ENCODE peak calls at places on chromosomes 1 and 21, in nine cellular contexts. S is neural progenitor cell, U is lung, A is WTC11, Y is AG10803, V is RWPE1, C is brain microvascular endothelial cell, Z is lower lobe of right lung, N is foreskin fibroblast. M is an unnamed sample.

GRCh38 chr1:206521002-206521585 is 13.8 kb downstream of the RASSF5 start:
- DNase-seq in Z (no peak), S (no peak), V (no peak), U (no peak), C (no peak), Y (no peak), A (no peak), N (no peak), M (peak)

GRCh38 chr1:214551436-214552173 is at the start of gene PTPN14:
- DNase-seq in C (peak), U (peak), N (peak), Z (peak), A (peak), Y (peak), S (peak), V (peak), M (peak)

GRCh38 chr1:35476099-35476674 is 81.0 kb downstream of the KIAA0319L start:
- DNase-seq in V (no peak), Y (no peak), Z (no peak), A (no peak), S (no peak), C (no peak), U (no peak), N (no peak), M (no peak)

GRCh38 chr1:110130989-110131388 is 18.7 kb downstream of the UBL4B start:
- DNase-seq in Y (no peak), N (no peak), A (no peak), Z (no peak), U (no peak), C (no peak), S (peak), V (no peak), M (no peak)

GRCh38 chr21:14121719-14122118 is 89.0 kb downstream of the LIPI start:
- DNase-seq in S (no peak), C (no peak), U (no peak), V (no peak), Y (no peak), N (no peak), A (no peak), Z (no peak), M (no peak)

GRCh38 chr1:215523128-215523861 is 43.8 kb upstream of the KCTD3 start:
- DNase-seq in U (no peak), C (no peak), Z (no peak), S (no peak), V (no peak), N (peak), A (no peak), Y (peak), M (no peak)

GRCh38 chr1:172745014-172745413 is 86.1 kb downstream of the FASLG start:
- DNase-seq in Y (peak), N (peak), V (peak), S (peak), C (peak), Z (no peak), A (no peak), U (peak), M (no peak)

GRCh38 chr21:42263591-42264131 is 44.7 kb downstream of the ABCG1 start:
- DNase-seq in S (peak), N (no peak), Y (no peak), Z (peak), V (no peak), C (no peak), A (no peak), U (peak), M (peak)

GRCh38 chr1:94244816-94245215 is 7.4 kb upstream of the ARHGAP29 start:
- DNase-seq in N (no peak), C (no peak), V (no peak), A (no peak), U (no peak), S (no peak), Y (no peak), Z (no peak), M (no peak)

GRCh38 chr21:44013380-44014088 is 1.4 kb downstream of the TRAPPC10 start:
- DNase-seq in N (peak), Y (peak), S (no peak), Z (no peak), V (no peak), A (no peak), U (no peak), C (no peak), M (no peak)

GRCh38 chr1:186531561-186532165 is 70.7 kb upstream of the PDC start:
- DNase-seq in N (peak), A (no peak), S (no peak), U (no peak), Z (no peak), Y (peak), C (peak), V (no peak), M (no peak)

GRCh38 chr1:201351617-201352016 is 25.9 kb downstream of the TNNT2 start:
- DNase-seq in U (no peak), Y (no peak), C (no peak), V (no peak), A (no peak), Z (no peak), N (no peak), S (no peak), M (no peak)

GRCh38 chr1:91166106-91166712 is 144.4 kb upstream of the ZNF644 start:
- DNase-seq in C (peak), A (peak), Z (peak), S (peak), V (peak), U (peak), N (peak), Y (peak), M (no peak)

GRCh38 chr1:2946999-2947650 is 74.1 kb upstream of the ACTRT2 start:
- DNase-seq in C (no peak), S (no peak), A (no peak), Y (no peak), N (no peak), Z (peak), U (no peak), V (no peak), M (peak)

GRCh38 chr1:7539772-7540175 is 231.3 kb upstream of the VAMP3 start:
- DNase-seq in U (peak), N (no peak), Y (no peak), A (peak), S (peak), C (peak), Z (peak), V (peak), M (no peak)

GRCh38 chr1:88946845-88947244 is 45.6 kb downstream of the KYAT3 start:
- DNase-seq in S (no peak), Y (no peak), V (no peak), C (no peak), A (no peak), U (no peak), Z (no peak), N (peak), M (no peak)

GRCh38 chr1:41102208-41102607 is 80.7 kb upstream of the SLFNL1 start:
- DNase-seq in S (no peak), Y (peak), V (peak), A (no peak), C (peak), N (peak), Z (peak), U (peak), M (no peak)

GRCh38 chr21:19523731-19524130 is 1120.1 kb upstream of the TMPRSS15 start:
- DNase-seq in Y (no peak), C (no peak), S (no peak), U (no peak), A (no peak), V (peak), Z (no peak), N (no peak), M (no peak)

GRCh38 chr1:204837440-204838084 is 33.1 kb upstream of the NFASC start:
- DNase-seq in Z (no peak), S (peak), U (no peak), C (peak), A (peak), Y (peak), V (peak), N (peak), M (no peak)

GRCh38 chr1:116189481-116189880 is 78.3 kb downstream of the MAB21L3 start:
- DNase-seq in V (no peak), Y (no peak), C (no peak), S (no peak), N (no peak), Z (no peak), A (no peak), U (no peak), M (no peak)

GRCh38 chr1:47709302-47710074 is 271.6 kb downstream of the FOXD2 start:
- DNase-seq in A (peak), Z (no peak), N (peak), U (no peak), C (no peak), Y (no peak), V (peak), S (peak), M (no peak)

GRCh38 chr1:87961992-87962391 is 633.3 kb downstream of the LMO4 start:
- DNase-seq in N (peak), Z (no peak), Y (peak), S (no peak), A (no peak), V (no peak), U (no peak), C (no peak), M (no peak)

GRCh38 chr1:22143065-22143514 is at the start of gene WNT4:
- DNase-seq in A (peak), S (peak), V (peak), C (no peak), N (peak), Z (peak), U (no peak), Y (peak), M (no peak)

GRCh38 chr1:189619682-189620332 is 857.9 kb downstream of the BRINP3 start:
- DNase-seq in V (peak), N (peak), A (no peak), C (peak), S (no peak), Y (no peak), U (no peak), Z (no peak), M (no peak)

GRCh38 chr21:46471514-46471913 is 12.8 kb downstream of the DIP2A start:
- DNase-seq in C (no peak), S (no peak), V (no peak), N (no peak), A (no peak), Z (no peak), U (no peak), Y (no peak), M (no peak)

GRCh38 chr1:173507205-173507846 is 30.2 kb downstream of the PRDX6 start:
- DNase-seq in V (peak), U (no peak), Z (no peak), Y (peak), N (peak), S (peak), A (no peak), C (peak), M (no peak)

GRCh38 chr1:7755448-7755847 is 15.6 kb upstream of the VAMP3 start:
- DNase-seq in C (peak), A (no peak), S (peak), N (no peak), V (no peak), U (no peak), Y (no peak), Z (no peak), M (no peak)

GRCh38 chr1:37879865-37880264 is 20.5 kb upstream of the MTF1 start:
- DNase-seq in Y (no peak), A (no peak), N (no peak), C (no peak), S (no peak), Z (no peak), U (no peak), V (no peak), M (no peak)

GRCh38 chr1:23475641-23476040 is 8.3 kb downstream of the ASAP3 start:
- DNase-seq in U (no peak), Y (peak), C (no peak), V (no peak), A (no peak), N (peak), Z (no peak), S (no peak), M (no peak)

GRCh38 chr1:170661646-170662411 is 2.1 kb upstream of the PRRX1 start:
- DNase-seq in C (peak), N (peak), S (peak), Z (no peak), V (no peak), U (no peak), A (peak), Y (peak), M (no peak)

GRCh38 chr1:94542088-94542671 is 621 bp upstream of the F3 start:
- DNase-seq in U (peak), Y (peak), S (peak), A (peak), C (peak), N (peak), V (no peak), Z (peak), M (no peak)

GRCh38 chr1:18021242-18021641 is 86.4 kb upstream of the IGSF21 start:
- DNase-seq in Y (no peak), U (no peak), C (no peak), V (no peak), A (no peak), N (no peak), S (no peak), Z (no peak), M (peak)

GRCh38 chr1:98454666-98455065 is 206.9 kb upstream of the SNX7 start:
- DNase-seq in S (no peak), C (no peak), A (no peak), V (no peak), U (no peak), Z (no peak), Y (no peak), N (no peak), M (no peak)

GRCh38 chr1:58190614-58191013 is 355.9 kb downstream of the OMA1 start:
- DNase-seq in S (peak), V (no peak), A (no peak), C (no peak), N (no peak), U (no peak), Z (no peak), Y (no peak), M (no peak)

GRCh38 chr1:240294566-240294965 is 202.9 kb downstream of the FMN2 start:
- DNase-seq in A (peak), Y (no peak), Z (no peak), S (peak), V (no peak), C (no peak), U (no peak), N (no peak), M (no peak)

GRCh38 chr1:230308821-230309220 is 117.3 kb downstream of the PGBD5 start:
- DNase-seq in Z (no peak), S (no peak), U (no peak), C (no peak), Y (no peak), V (no peak), N (no peak), A (no peak), M (no peak)

GRCh38 chr1:247531937-247532336 is 4.3 kb downstream of the OR2C3 start:
- DNase-seq in U (no peak), N (no peak), Y (no peak), Z (no peak), A (peak), V (no peak), S (no peak), C (no peak), M (no peak)
- TF ChIP-seq CTCF in U (no peak), N (no peak), Y (no peak), Z (no peak), A (no peak), V (no peak), S (peak), C (no peak), M (peak)

DNA sequence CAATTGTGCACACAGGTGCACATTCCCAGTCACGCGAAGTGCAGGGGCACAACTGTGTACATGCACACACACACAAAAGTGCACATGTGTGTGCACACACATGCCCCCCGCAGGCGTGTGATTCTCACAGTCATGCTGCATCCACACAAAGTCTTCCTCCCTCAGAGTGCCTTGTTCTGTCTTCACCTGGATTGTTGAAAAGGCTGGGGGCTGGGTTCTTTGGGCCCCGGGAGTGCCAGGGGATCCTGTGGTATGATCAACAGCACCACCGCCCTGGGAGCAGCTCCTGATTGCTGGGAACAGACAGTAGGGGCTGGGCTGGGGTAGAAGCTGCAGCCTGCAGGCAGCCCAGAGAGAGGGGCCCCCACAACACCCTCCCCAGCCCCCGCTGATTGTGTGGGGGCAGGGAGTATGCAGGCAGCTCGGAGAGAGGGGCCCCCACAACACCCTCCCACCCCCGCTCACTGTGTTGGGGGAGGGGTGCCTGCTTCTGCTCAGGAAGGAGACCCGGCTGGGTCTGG is 3.4 kb downstream of the COL18A1 start:
- DNase-seq in V (no peak), Z (peak), Y (no peak), C (no peak), N (no peak), S (no peak), A (no peak), U (no peak), M (peak)
- TF ChIP-seq CTCF in V (no peak), Z (no peak), Y (no peak), C (no peak), N (no peak), S (no peak), A (no peak), U (no peak), M (no peak)

DNA sequence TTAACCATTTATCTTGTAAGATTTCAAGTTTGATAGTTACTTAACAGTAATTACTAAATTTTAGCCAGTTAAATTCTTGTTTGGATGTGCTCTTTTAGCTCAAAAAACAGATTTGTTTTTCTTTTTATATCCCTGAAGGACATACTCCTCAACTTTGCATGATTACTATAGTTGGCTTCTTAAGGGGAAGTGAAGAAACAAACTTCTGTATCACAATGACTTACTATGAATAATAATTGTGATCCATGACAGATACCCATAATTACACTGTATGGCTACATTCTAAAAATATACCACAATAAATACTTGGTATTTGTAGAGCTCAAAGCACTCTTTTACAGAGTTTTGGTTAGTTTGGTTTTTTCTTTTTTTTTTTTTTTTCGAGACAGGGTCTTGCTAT is 55.8 kb downstream of the IARS2 start:
- DNase-seq in V (no peak), N (no peak), Y (no peak), Z (no peak), U (no peak), C (no peak), A (no peak), S (no peak), M (no peak)
- TF ChIP-seq CTCF in V (no peak), N (no peak), Y (no peak), Z (no peak), U (no peak), C (no peak), A (no peak), S (no peak), M (no peak)

DNA sequence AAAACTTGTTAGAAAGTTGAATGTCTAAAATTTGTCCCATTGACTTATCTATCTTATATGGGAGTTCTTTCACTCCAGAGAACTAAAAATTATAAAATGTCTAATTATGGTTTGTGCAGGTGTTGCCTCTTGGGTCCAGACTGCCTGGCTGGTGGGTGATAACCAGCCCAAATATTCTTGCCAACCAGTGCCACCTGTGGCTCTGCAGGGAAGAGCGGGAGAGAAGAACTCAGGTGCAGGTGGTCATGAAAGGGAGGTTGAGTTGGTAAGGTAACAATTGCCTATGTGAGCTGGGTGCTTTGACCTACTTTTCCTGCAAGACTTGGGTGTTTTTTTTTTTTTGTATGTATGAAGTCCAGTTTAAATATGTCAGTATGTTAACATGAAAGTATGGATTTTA is 10.2 kb downstream of the RPS6KC1 start:
- DNase-seq in S (no peak), U (no peak), A (no peak), C (no peak), N (no peak), Y (no peak), V (no peak), Z (no peak), M (no peak)
- TF ChIP-seq CTCF in S (no peak), U (no peak), A (no peak), C (no peak), N (no peak), Y (no peak), V (no peak), Z (no peak), M (no peak)

GRCh38 chr1:243945727-243946126 is 95.7 kb upstream of the AKT3 start:
- DNase-seq in A (no peak), Y (no peak), Z (no peak), U (no peak), V (no peak), C (no peak), N (no peak), S (no peak), M (no peak)

GRCh38 chr1:243943671-243944428 is 93.8 kb upstream of the AKT3 start:
- DNase-seq in V (no peak), N (no peak), Y (no peak), Z (no peak), U (no peak), C (no peak), S (no peak), A (no peak), M (no peak)

GRCh38 chr1:243946253-243946652 is 96.2 kb upstream of the AKT3 start:
- DNase-seq in S (no peak), V (no peak), Y (no peak), U (no peak), N (no peak), A (no peak), C (no peak), Z (no peak), M (no peak)

GRCh38 chr1:243944429-243945160 is 94.6 kb upstream of the AKT3 start:
- DNase-seq in A (peak), Z (no peak), V (peak), U (no peak), S (peak), C (peak), N (peak), Y (no peak), M (no peak)

GRCh38 chr1:243946946-243947345 is 96.9 kb upstream of the AKT3 start:
- DNase-seq in N (peak), S (peak), Z (no peak), Y (no peak), V (no peak), U (no peak), A (peak), C (no peak), M (no peak)
- TF ChIP-seq CTCF in N (peak), S (peak), Z (no peak), Y (peak), V (no peak), U (no peak), A (peak), C (peak), M (peak)

GRCh38 chr1:235160965-235161684 is at the start of gene RBM34:
- DNase-seq in A (peak), V (peak), Z (peak), Y (peak), S (peak), C (peak), N (peak), U (peak), M (no peak)
- TF ChIP-seq CTCF in A (no peak), V (no peak), Z (no peak), Y (peak), S (peak), C (peak), N (no peak), U (peak), M (peak)

GRCh38 chr1:106344494-106344893 is 712.0 kb upstream of the PRMT6 start:
- DNase-seq in A (no peak), S (no peak), C (no peak), Y (no peak), V (no peak), Z (no peak), U (no peak), N (no peak), M (no peak)
- TF ChIP-seq CTCF in A (no peak), S (no peak), C (no peak), Y (no peak), V (no peak), Z (no peak), U (no peak), N (no peak), M (no peak)

GRCh38 chr1:26538480-26539412 is 9.2 kb downstream of the RPS6KA1 start:
- DNase-seq in Z (peak), Y (peak), A (peak), S (peak), C (peak), U (peak), N (peak), V (peak), M (no peak)
- TF ChIP-seq CTCF in Z (peak), Y (peak), A (peak), S (peak), C (peak), U (peak), N (peak), V (peak), M (peak)